ENCODE peak calls at places on chromosome 17, in four cellular contexts. V is neuronal stem cell, A is H9, K is trophoblast cell. W is an unnamed sample.

GRCh38 chr17:42121066-42121769 is at the start of gene KAT2A:
- DNase-seq in K (peak; percentile 92), A (peak; percentile 93), V (peak; percentile 79), W (peak; percentile 86)

GRCh38 chr17:80807882-80808281 is 183.8 kb upstream of the CHMP6 start:
- DNase-seq in K (no peak), V (no peak), A (peak; percentile 5), W (no peak)

GRCh38 chr17:11550431-11550830 is 47.8 kb upstream of the DNAH9 start:
- DNase-seq in V (no peak), K (no peak), A (no peak), W (no peak)

GRCh38 chr17:17051791-17052461 is 9.7 kb downstream of the MPRIP start:
- DNase-seq in V (no peak), A (peak; percentile 27), K (no peak), W (no peak)

GRCh38 chr17:45231481-45232116 is 9.9 kb downstream of the FMNL1 start:
- DNase-seq in K (peak; percentile 53), V (no peak), A (peak; percentile 87), W (no peak)

GRCh38 chr17:8059131-8059530 is 20.3 kb downstream of the ALOX15B start:
- DNase-seq in K (no peak), A (no peak), V (no peak), W (no peak)

GRCh38 chr17:41710472-41711090 is 1.6 kb upstream of the GAST start:
- DNase-seq in K (peak; percentile 7), V (no peak), A (no peak), W (no peak)

GRCh38 chr17:45438931-45439610 is 6.4 kb upstream of the ARHGAP27 start:
- DNase-seq in K (no peak), A (no peak), V (no peak), W (no peak)

GRCh38 chr17:32261937-32262510 is 3.6 kb upstream of the RHBDL3 start:
- DNase-seq in V (no peak), K (no peak), A (no peak), W (no peak)

GRCh38 chr17:8606415-8606814 is 24.1 kb downstream of the MYH10 start:
- DNase-seq in A (no peak), K (no peak), V (no peak), W (no peak)

GRCh38 chr17:68749742-68750562 is 148.8 kb upstream of the FAM20A start:
- DNase-seq in K (peak; percentile 64), V (no peak), A (no peak), W (no peak)

DNA sequence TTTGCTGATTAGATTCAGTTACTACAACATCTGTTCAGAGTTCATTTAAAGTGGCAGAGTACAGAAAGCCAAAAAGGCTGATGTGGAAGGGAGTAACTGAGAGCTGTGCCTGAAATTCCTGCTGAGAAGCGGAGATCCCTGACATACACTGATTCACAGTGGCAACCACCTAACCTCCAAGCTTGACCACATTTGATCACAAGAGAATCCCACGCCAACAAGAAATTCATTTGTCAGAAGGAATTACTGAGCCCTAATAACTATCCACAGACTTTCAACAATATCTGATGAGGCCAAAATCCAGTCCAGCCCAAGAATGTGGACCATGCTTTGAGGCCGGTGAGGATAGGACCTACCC is 168.5 kb upstream of the RPH3AL start:
- DNase-seq in K (no peak), A (no peak), V (no peak), W (no peak)
- H3K23ac ChIP-seq in K (no peak overlapping the region), A (no peak overlapping the region), V (no peak overlapping the region), W (no peak overlapping the region)

DNA sequence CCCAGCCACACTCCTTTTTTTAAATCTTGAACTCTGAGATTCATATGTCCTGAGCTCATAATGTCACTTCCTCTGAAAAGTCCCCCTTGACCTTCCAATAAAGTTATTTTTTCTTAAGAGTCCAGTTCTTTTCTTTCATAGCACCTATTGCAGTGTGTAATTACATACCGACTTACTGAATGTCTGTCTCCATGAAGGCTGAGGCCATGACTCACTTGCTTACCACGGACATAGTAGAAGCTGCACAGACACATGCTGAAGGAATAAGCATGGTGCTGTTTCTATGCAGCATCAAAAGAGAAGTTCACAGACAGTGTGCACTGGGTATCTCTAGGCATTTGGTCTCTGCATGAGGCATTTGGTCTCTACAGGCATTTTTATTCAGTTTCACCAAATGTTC is 77.2 kb downstream of the C17orf67 start:
- DNase-seq in A (no peak), K (peak; percentile 74), V (no peak), W (no peak)
- H3K23ac ChIP-seq in A (no peak overlapping the region), K (no peak overlapping the region), V (no peak overlapping the region), W (no peak overlapping the region)

GRCh38 chr17:57357392-57357784 is 101.1 kb downstream of the MSI2 start:
- DNase-seq in A (no peak), V (no peak), K (no peak), W (no peak)
- H3K23ac ChIP-seq in A (no peak overlapping the region), V (no peak overlapping the region), K (no peak overlapping the region), W (no peak overlapping the region)

GRCh38 chr17:43368740-43369506 is 29.9 kb upstream of the ARL4D start:
- DNase-seq in A (peak; percentile 95), K (peak; percentile 89), V (peak; percentile 48), W (peak; percentile 88)

GRCh38 chr17:43369986-43370385 is 28.8 kb upstream of the ARL4D start:
- DNase-seq in A (no peak), V (no peak), K (no peak), W (no peak)

GRCh38 chr17:43367588-43368242 is 31.1 kb upstream of the ARL4D start:
- DNase-seq in A (peak; percentile 62), K (peak; percentile 94), V (peak; percentile 79), W (peak; percentile 60)

GRCh38 chr17:43365356-43365755 is 33.4 kb upstream of the ARL4D start:
- DNase-seq in V (no peak), K (no peak), A (no peak), W (no peak)

GRCh38 chr17:43366809-43367587 is 31.8 kb upstream of the ARL4D start:
- DNase-seq in V (no peak), K (no peak), A (no peak), W (peak; percentile 54)
- H3K23ac ChIP-seq in V (no peak overlapping the region), K (no peak overlapping the region), A (no peak overlapping the region), W (no peak overlapping the region)

W was measured in H1.